ENCODE peak calls at places on chromosomes 2 and 18, in seven cellular contexts. S, V, W, O, A, F and T are unnamed samples. For H3K9me3 and H3K4me1, the result is how much of the 10 kb centered on the place peaks cover.

GRCh38 chr2:8586397-8587051 is 95.3 kb upstream of the ID2 start:
- DNase-seq in S (no peak), O (no peak), V (no peak), W (peak), A (no peak), F (no peak), T (no peak)

GRCh38 chr2:206230060-206230890 is 44.2 kb upstream of the ZDBF2 start:
- DNase-seq in A (no peak), O (no peak), W (no peak), S (no peak), F (no peak), V (no peak), T (no peak)

GRCh38 chr2:99675110-99675661 is 185.4 kb upstream of the REV1 start:
- DNase-seq in W (no peak), O (no peak), S (no peak), V (no peak), A (no peak), F (no peak), T (no peak)

GRCh38 chr2:46375566-46376125 is 78.4 kb downstream of the EPAS1 start:
- DNase-seq in W (peak), F (no peak), V (no peak), O (no peak), A (no peak), S (no peak), T (no peak)

GRCh38 chr18:59357928-59358327 is 1.1 kb downstream of the LMAN1 start:
- DNase-seq in A (no peak), F (peak), S (no peak), O (no peak), W (peak), V (no peak), T (no peak)

GRCh38 chr2:2754940-2755339 is 423.9 kb upstream of the MYT1L start:
- DNase-seq in S (no peak), A (no peak), W (no peak), O (no peak), F (no peak), V (no peak), T (no peak)

GRCh38 chr2:20823917-20824316 is 1.0 kb upstream of the LDAH start:
- DNase-seq in S (no peak), O (no peak), F (no peak), W (no peak), A (no peak), V (no peak), T (no peak)

GRCh38 chr18:28045176-28045810 is 131.6 kb downstream of the CDH2 start:
- DNase-seq in F (peak), O (no peak), W (no peak), S (no peak), A (no peak), V (no peak), T (no peak)

GRCh38 chr2:177283871-177284270 is 19.3 kb upstream of the NFE2L2 start:
- DNase-seq in F (no peak), W (no peak), O (no peak), V (no peak), A (no peak), S (no peak), T (no peak)

GRCh38 chr18:46070683-46071614 is 1.1 kb downstream of the PSTPIP2 start:
- DNase-seq in A (no peak), F (no peak), W (no peak), O (no peak), V (no peak), S (peak), T (no peak)

GRCh38 chr18:79779700-79780190 is 18.0 kb upstream of the KCNG2 start:
- DNase-seq in S (peak), V (peak), O (no peak), W (peak), F (no peak), A (no peak), T (peak)

GRCh38 chr2:225495706-225496105 is 96.2 kb downstream of the NYAP2 start:
- DNase-seq in A (no peak), O (no peak), V (no peak), W (no peak), S (no peak), F (no peak), T (no peak)

GRCh38 chr2:63218800-63219511 is 168.3 kb downstream of the OTX1 start:
- DNase-seq in W (no peak), S (no peak), V (no peak), O (no peak), A (no peak), F (no peak), T (no peak)

GRCh38 chr2:13114391-13114790 is 397.7 kb downstream of the TRIB2 start:
- DNase-seq in S (no peak), V (no peak), F (peak), W (no peak), A (no peak), O (no peak), T (no peak)

GRCh38 chr2:392921-393270 is 105.0 kb upstream of the ALKAL2 start:
- DNase-seq in F (no peak), O (no peak), A (no peak), W (no peak), V (no peak), S (no peak), T (no peak)

GRCh38 chr18:12011962-12012549 is 30.7 kb downstream of the IMPA2 start:
- DNase-seq in O (no peak), S (no peak), F (peak), W (peak), A (no peak), V (no peak), T (no peak)

GRCh38 chr2:231318436-231318835 is 77.1 kb upstream of the B3GNT7 start:
- DNase-seq in F (no peak), W (no peak), A (no peak), O (no peak), V (no peak), S (no peak), T (no peak)

GRCh38 chr2:126795661-126796060 is 103.0 kb upstream of the TEX51 start:
- DNase-seq in O (no peak), A (no peak), S (peak), V (peak), F (no peak), W (no peak), T (peak)

GRCh38 chr18:59593291-59593717 is 103.9 kb downstream of the CCBE1 start:
- DNase-seq in F (peak), S (no peak), A (no peak), V (no peak), O (no peak), W (peak), T (no peak)

GRCh38 chr18:39701839-39702238 is 2136.2 kb upstream of the CELF4 start:
- DNase-seq in F (peak), W (no peak), S (no peak), O (no peak), V (no peak), A (no peak), T (no peak)

GRCh38 chr2:44770221-44771187 is 171.0 kb upstream of the SIX3 start:
- DNase-seq in W (peak), F (no peak), O (no peak), A (no peak), V (no peak), S (no peak), T (no peak)

GRCh38 chr2:232750135-232750671 is 26.2 kb downstream of the KCNJ13 start:
- DNase-seq in W (no peak), V (no peak), O (no peak), A (no peak), F (no peak), S (no peak), T (no peak)

GRCh38 chr2:66048667-66049066 is 386.3 kb upstream of the MEIS1 start:
- DNase-seq in S (no peak), O (no peak), V (no peak), W (no peak), F (no peak), A (no peak), T (no peak)

GRCh38 chr2:21042958-21043743 is 722 bp downstream of the APOB start:
- DNase-seq in A (no peak), S (peak), O (peak), F (peak), W (peak), V (peak), T (peak)

GRCh38 chr2:173716458-173717052 is 248.6 kb downstream of the SP3 start:
- DNase-seq in A (no peak), W (no peak), V (no peak), O (no peak), S (no peak), F (no peak), T (no peak)

GRCh38 chr2:1493361-1494126 is 80.3 kb downstream of the TPO start:
- DNase-seq in O (no peak), A (no peak), W (peak), S (peak), F (no peak), V (peak), T (peak)

GRCh38 chr2:88059979-88060906 is 4.7 kb upstream of the KRCC1 start:
- DNase-seq in W (peak), O (peak), A (no peak), V (no peak), F (peak), S (no peak), T (no peak)

GRCh38 chr2:172448544-172449267 is 21.3 kb downstream of the ITGA6 start:
- DNase-seq in W (no peak), V (no peak), O (no peak), F (no peak), S (no peak), A (no peak), T (peak)

GRCh38 chr2:17804358-17804757 is 11.9 kb upstream of the MSGN1 start:
- DNase-seq in V (no peak), O (no peak), F (no peak), W (no peak), A (no peak), S (no peak), T (no peak)

GRCh38 chr2:26503238-26503880 is 25.4 kb upstream of the OTOF start:
- DNase-seq in V (peak), A (peak), W (peak), F (peak), S (peak), O (peak), T (peak)

GRCh38 chr2:224085246-224085645 is 46.2 kb upstream of the SERPINE2 start:
- DNase-seq in W (peak), O (no peak), V (no peak), F (peak), A (no peak), S (no peak), T (no peak)

GRCh38 chr2:70340921-70341765 is 39.3 kb upstream of the FAM136A start:
- DNase-seq in S (no peak), A (no peak), W (peak), O (peak), V (no peak), F (peak), T (no peak)

GRCh38 chr2:180644709-180645108 is 335.7 kb upstream of the UBE2E3 start:
- DNase-seq in W (no peak), S (no peak), A (no peak), F (peak), V (no peak), O (no peak), T (no peak)

GRCh38 chr2:209451209-209451822 is 27.5 kb downstream of the MAP2 start:
- DNase-seq in F (no peak), S (no peak), O (no peak), V (no peak), A (no peak), W (no peak), T (no peak)

GRCh38 chr2:196783431-196784094 is 15.9 kb downstream of the GTF3C3 start:
- DNase-seq in A (no peak), V (no peak), W (peak), O (no peak), F (peak), S (no peak), T (no peak)

GRCh38 chr2:26566081-26566375 is 75.1 kb downstream of the CIB4 start:
- DNase-seq in A (no peak), V (peak), F (no peak), W (no peak), S (peak), O (no peak), T (no peak)

GRCh38 chr2:99663641-99664040 is 173.8 kb upstream of the REV1 start:
- DNase-seq in W (no peak), F (no peak), S (no peak), O (no peak), A (no peak), V (no peak), T (no peak)

GRCh38 chr18:22703883-22704626 is 229.1 kb upstream of the RBBP8 start:
- DNase-seq in F (peak), A (no peak), S (no peak), W (no peak), V (no peak), O (peak), T (no peak)

GRCh38 chr2:16199882-16200590 is 259.7 kb downstream of the MYCN start:
- DNase-seq in F (no peak), W (no peak), V (no peak), A (no peak), S (no peak), O (no peak), T (no peak)

GRCh38 chr2:16202643-16203020 is 262.3 kb downstream of the MYCN start:
- DNase-seq in O (no peak), A (no peak), W (no peak), S (no peak), F (no peak), V (no peak), T (no peak)

GRCh38 chr2:16203069-16203468 is 262.7 kb downstream of the MYCN start:
- DNase-seq in O (no peak), W (no peak), F (no peak), V (no peak), S (no peak), A (no peak), T (peak)

GRCh38 chr2:16201876-16202642 is 261.7 kb downstream of the MYCN start:
- DNase-seq in S (no peak), A (no peak), W (no peak), F (no peak), O (no peak), V (no peak), T (peak)

DNA sequence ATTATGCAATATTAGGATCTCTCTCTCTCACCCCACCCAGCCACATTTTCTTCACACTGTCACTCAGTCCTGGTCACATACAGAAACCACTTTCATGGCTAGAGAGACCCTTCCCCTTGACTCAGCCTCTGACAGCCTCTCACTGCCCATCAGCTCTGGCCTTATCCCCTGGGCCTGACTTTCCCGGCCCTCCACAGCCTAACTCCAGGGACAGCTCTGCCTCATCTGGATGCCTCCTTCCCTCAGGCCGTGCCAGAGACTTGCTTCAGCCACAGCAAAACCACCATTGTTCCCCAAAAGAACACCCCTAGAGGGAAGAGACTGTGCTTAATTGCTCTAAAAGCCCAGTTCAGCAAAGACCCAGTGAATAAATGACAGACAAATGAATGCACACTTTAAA is 260.4 kb downstream of the MYCN start:
- DNase-seq in W (no peak), F (no peak), A (no peak), S (no peak), V (no peak), O (no peak), T (no peak)
- H3K9me3 ChIP-seq in W (under half), F (half or more), A (under half), S (under half), V (under half), O (under half), T (under half)

GRCh38 chr18:3209859-3210569 is 9.8 kb downstream of the MYOM1 start:
- DNase-seq in A (no peak), O (no peak), V (no peak), F (no peak), W (no peak), S (no peak), T (no peak)
- H3K4me1 ChIP-seq in A (under half), O (under half), V (under half), F (under half), W (under half), S (under half), T (under half)

DNA sequence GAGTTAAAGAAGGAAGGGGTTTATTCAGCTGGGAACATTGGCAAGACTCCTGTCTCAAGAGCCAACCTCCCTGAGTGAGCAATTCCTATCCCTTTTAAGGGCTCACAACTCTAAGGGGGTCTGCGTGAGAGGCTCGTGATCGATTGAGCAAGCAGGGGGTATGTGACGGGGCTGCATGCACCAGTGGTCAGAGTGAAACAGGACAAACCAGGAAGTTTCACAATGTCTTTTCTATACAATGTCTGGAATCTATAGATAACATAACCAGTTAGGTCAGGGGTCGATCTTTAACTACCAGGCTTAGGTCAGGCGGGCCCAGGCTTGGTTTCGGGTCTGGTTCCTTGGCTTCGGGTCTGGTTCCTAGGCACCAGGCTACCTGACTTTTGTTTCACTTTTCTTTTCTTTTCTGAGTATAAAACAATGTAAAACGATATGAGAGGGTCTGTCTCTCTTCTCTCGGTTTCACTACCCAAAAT is 30.1 kb upstream of the LIPG start:
- DNase-seq in S (no peak), A (no peak), O (no peak), F (no peak), V (no peak), W (no peak), T (no peak)
- H3K4me3 ChIP-seq in S (no peak), A (no peak), O (no peak), F (no peak), V (no peak), W (no peak), T (no peak)

GRCh38 chr2:16051046-16051489 is 110.7 kb downstream of the MYCN start:
- DNase-seq in O (no peak), W (no peak), V (no peak), S (no peak), A (no peak), F (no peak), T (no peak)

GRCh38 chr2:16049406-16049805 is 109.1 kb downstream of the MYCN start:
- DNase-seq in A (no peak), V (no peak), W (no peak), F (no peak), O (no peak), S (no peak), T (no peak)

GRCh38 chr2:16053437-16054257 is 113.3 kb downstream of the MYCN start:
- DNase-seq in W (no peak), V (no peak), O (no peak), S (no peak), F (no peak), A (no peak), T (no peak)

GRCh38 chr2:16050261-16051045 is 110.1 kb downstream of the MYCN start:
- DNase-seq in A (no peak), V (no peak), W (no peak), F (no peak), S (no peak), O (no peak), T (no peak)

GRCh38 chr2:16051841-16052564 is 111.7 kb downstream of the MYCN start:
- DNase-seq in W (no peak), S (no peak), F (no peak), O (no peak), V (no peak), A (no peak), T (no peak)
- H3K9me3 ChIP-seq in W (under half), S (under half), F (under half), O (under half), V (under half), A (under half), T (under half)

GRCh38 chr2:218294430-218294999 is 2.2 kb upstream of the TMBIM1 start:
- DNase-seq in A (no peak), V (no peak), S (no peak), F (no peak), O (no peak), W (no peak), T (no peak)

GRCh38 chr2:218292700-218293014 is 354 bp upstream of the TMBIM1 start:
- DNase-seq in S (no peak), W (no peak), V (no peak), A (no peak), F (no peak), O (no peak), T (no peak)

GRCh38 chr2:218295029-218295428 is 2.7 kb upstream of the TMBIM1 start:
- DNase-seq in V (no peak), O (no peak), W (no peak), A (no peak), F (no peak), S (no peak), T (no peak)

GRCh38 chr2:218291934-218292699 is at the start of gene TMBIM1:
- DNase-seq in A (no peak), S (peak), V (peak), F (peak), O (peak), W (peak), T (peak)

DNA sequence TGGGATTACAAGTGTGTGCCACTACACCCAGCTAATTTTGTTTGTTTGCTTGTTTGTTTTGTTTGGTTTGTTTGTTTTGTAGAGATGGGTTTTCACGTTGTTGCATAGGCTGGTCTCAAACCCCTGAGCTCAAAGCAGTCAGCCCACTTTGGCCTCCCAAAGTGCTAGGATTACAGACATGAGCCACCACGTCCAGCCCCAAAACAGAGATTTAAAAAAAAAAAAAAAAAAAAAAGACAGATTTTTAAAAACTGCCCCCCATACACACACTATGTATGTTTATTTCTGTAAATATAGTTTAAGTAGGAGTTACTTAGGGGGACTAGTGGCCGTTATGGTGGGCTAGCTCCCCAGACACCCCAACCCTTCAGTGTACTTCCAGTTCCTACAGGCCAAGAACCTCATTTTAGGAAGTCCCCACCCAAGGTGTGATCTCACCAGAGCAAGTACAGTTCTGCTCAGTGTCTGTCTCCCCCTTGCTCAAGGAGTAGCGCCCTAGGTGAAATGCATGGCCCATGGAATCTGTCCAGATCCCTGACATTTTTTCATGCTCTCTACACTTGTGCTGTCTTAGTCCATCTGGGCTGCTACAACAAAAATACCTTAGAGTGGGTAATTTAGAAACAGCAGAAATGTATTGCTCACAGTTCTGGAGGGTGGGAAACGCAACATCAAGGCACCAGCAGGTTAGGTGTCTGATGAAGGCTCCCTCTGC is 1.6 kb upstream of the TMBIM1 start:
- DNase-seq in F (no peak), V (no peak), S (no peak), O (no peak), W (peak), A (no peak), T (no peak)
- H3K4me1 ChIP-seq in F (under half), V (under half), S (under half), O (under half), W (under half), A (half or more), T (under half)

GRCh38 chr18:51153659-51154371 is 43.7 kb downstream of the MEX3C start:
- DNase-seq in S (no peak), A (no peak), V (no peak), F (no peak), W (no peak), O (peak), T (no peak)
- H3K4me3 ChIP-seq in S (no peak), A (no peak), V (no peak), F (no peak), W (no peak), O (peak), T (peak)